ENCODE peak calls at places on chromosome 7, in four cellular contexts. One of them, this sample, is unnamed.

GRCh38 chr7:55533729-55534080 is 38.6 kb downstream of the VOPP1 start:
- DNase-seq in activated CD4-positive, alpha-beta T cell treated with anti-CD3 and anti-CD28 coated beads, Interleukin-2, amount 10 ng/mL, durations not matched to agents 7 days and 5 days: no peak
- DNase-seq in stimulated activated naive CD4-positive, alpha-beta T cell: no peak
- DNase-seq in AG04449: no peak
- DNase-seq in this sample: no peak

GRCh38 chr7:99324966-99325596 is 617 bp upstream of the ARPC1A start:
- DNase-seq in activated CD4-positive, alpha-beta T cell treated with anti-CD3 and anti-CD28 coated beads, Interleukin-2, amount 10 ng/mL, durations not matched to agents 7 days and 5 days: no peak
- DNase-seq in stimulated activated naive CD4-positive, alpha-beta T cell: no peak
- DNase-seq in AG04449: no peak
- DNase-seq in this sample: no peak

GRCh38 chr7:108293190-108293612 is 163.0 kb downstream of the NRCAM start:
- DNase-seq in activated CD4-positive, alpha-beta T cell treated with anti-CD3 and anti-CD28 coated beads, Interleukin-2, amount 10 ng/mL, durations not matched to agents 7 days and 5 days: no peak
- DNase-seq in stimulated activated naive CD4-positive, alpha-beta T cell: no peak
- DNase-seq in AG04449: no peak
- DNase-seq in this sample: no peak

GRCh38 chr7:1740214-1740613 is 70.1 kb downstream of the ELFN1 start:
- DNase-seq in activated CD4-positive, alpha-beta T cell treated with anti-CD3 and anti-CD28 coated beads, Interleukin-2, amount 10 ng/mL, durations not matched to agents 7 days and 5 days: no peak
- DNase-seq in stimulated activated naive CD4-positive, alpha-beta T cell: no peak
- DNase-seq in AG04449: no peak
- DNase-seq in this sample: no peak

GRCh38 chr7:99142727-99143521 is 984 bp downstream of the SMURF1 start:
- DNase-seq in activated CD4-positive, alpha-beta T cell treated with anti-CD3 and anti-CD28 coated beads, Interleukin-2, amount 10 ng/mL, durations not matched to agents 7 days and 5 days: peak; percentile 91
- DNase-seq in stimulated activated naive CD4-positive, alpha-beta T cell: peak; percentile 86
- DNase-seq in AG04449: no peak
- DNase-seq in this sample: peak; percentile 94

GRCh38 chr7:133513608-133514007 is 260.7 kb downstream of the EXOC4 start:
- DNase-seq in activated CD4-positive, alpha-beta T cell treated with anti-CD3 and anti-CD28 coated beads, Interleukin-2, amount 10 ng/mL, durations not matched to agents 7 days and 5 days: no peak
- DNase-seq in stimulated activated naive CD4-positive, alpha-beta T cell: no peak
- DNase-seq in AG04449: no peak
- DNase-seq in this sample: peak; percentile 84

GRCh38 chr7:98831641-98832221 is 38.1 kb downstream of the TMEM130 start:
- DNase-seq in activated CD4-positive, alpha-beta T cell treated with anti-CD3 and anti-CD28 coated beads, Interleukin-2, amount 10 ng/mL, durations not matched to agents 7 days and 5 days: peak; percentile 42
- DNase-seq in stimulated activated naive CD4-positive, alpha-beta T cell: no peak
- DNase-seq in AG04449: no peak
- DNase-seq in this sample: peak; percentile 32

GRCh38 chr7:29479606-29480200 is 83.9 kb upstream of the PRR15 start:
- DNase-seq in activated CD4-positive, alpha-beta T cell treated with anti-CD3 and anti-CD28 coated beads, Interleukin-2, amount 10 ng/mL, durations not matched to agents 7 days and 5 days: no peak
- DNase-seq in stimulated activated naive CD4-positive, alpha-beta T cell: no peak
- DNase-seq in AG04449: no peak
- DNase-seq in this sample: no peak

GRCh38 chr7:122902751-122903495 is 16.7 kb upstream of the CADPS2 start:
- DNase-seq in activated CD4-positive, alpha-beta T cell treated with anti-CD3 and anti-CD28 coated beads, Interleukin-2, amount 10 ng/mL, durations not matched to agents 7 days and 5 days: no peak
- DNase-seq in stimulated activated naive CD4-positive, alpha-beta T cell: no peak
- DNase-seq in AG04449: no peak
- DNase-seq in this sample: no peak

GRCh38 chr7:20399516-20399915 is 68.8 kb downstream of the ITGB8 start:
- DNase-seq in activated CD4-positive, alpha-beta T cell treated with anti-CD3 and anti-CD28 coated beads, Interleukin-2, amount 10 ng/mL, durations not matched to agents 7 days and 5 days: no peak
- DNase-seq in stimulated activated naive CD4-positive, alpha-beta T cell: no peak
- DNase-seq in AG04449: no peak
- DNase-seq in this sample: peak; percentile 6

GRCh38 chr7:124643196-124643850 is 122.3 kb downstream of the GPR37 start:
- DNase-seq in activated CD4-positive, alpha-beta T cell treated with anti-CD3 and anti-CD28 coated beads, Interleukin-2, amount 10 ng/mL, durations not matched to agents 7 days and 5 days: no peak
- DNase-seq in stimulated activated naive CD4-positive, alpha-beta T cell: no peak
- DNase-seq in AG04449: no peak
- DNase-seq in this sample: no peak

GRCh38 chr7:133564484-133564883 is 311.6 kb downstream of the EXOC4 start:
- DNase-seq in activated CD4-positive, alpha-beta T cell treated with anti-CD3 and anti-CD28 coated beads, Interleukin-2, amount 10 ng/mL, durations not matched to agents 7 days and 5 days: no peak
- DNase-seq in stimulated activated naive CD4-positive, alpha-beta T cell: no peak
- DNase-seq in AG04449: no peak
- DNase-seq in this sample: no peak

GRCh38 chr7:114952296-114952695 is 30.4 kb downstream of the MDFIC start:
- DNase-seq in activated CD4-positive, alpha-beta T cell treated with anti-CD3 and anti-CD28 coated beads, Interleukin-2, amount 10 ng/mL, durations not matched to agents 7 days and 5 days: no peak
- DNase-seq in stimulated activated naive CD4-positive, alpha-beta T cell: no peak
- DNase-seq in AG04449: no peak
- DNase-seq in this sample: no peak

GRCh38 chr7:155217629-155218028 is 80.0 kb upstream of the INSIG1 start:
- DNase-seq in activated CD4-positive, alpha-beta T cell treated with anti-CD3 and anti-CD28 coated beads, Interleukin-2, amount 10 ng/mL, durations not matched to agents 7 days and 5 days: no peak
- DNase-seq in stimulated activated naive CD4-positive, alpha-beta T cell: no peak
- DNase-seq in AG04449: no peak
- DNase-seq in this sample: no peak

GRCh38 chr7:142131439-142131838 is 19.9 kb downstream of the MGAM2 start:
- DNase-seq in activated CD4-positive, alpha-beta T cell treated with anti-CD3 and anti-CD28 coated beads, Interleukin-2, amount 10 ng/mL, durations not matched to agents 7 days and 5 days: peak; percentile 35
- DNase-seq in stimulated activated naive CD4-positive, alpha-beta T cell: no peak
- DNase-seq in AG04449: no peak
- DNase-seq in this sample: no peak